ENCODE peak calls at places on chromosome 6, in ten cellular contexts. One of them, this sample, is unnamed.

GRCh38 chr6:1554881-1555569 is 54.7 kb upstream of the FOXC1 start:
- DNase-seq in A549: peak; percentile 70
- DNase-seq in left colon: peak; percentile 74
- DNase-seq in Ammon's horn: peak; percentile 71
- DNase-seq in endothelial cell: peak; percentile 77
- DNase-seq in astrocyte of the hippocampus: peak; percentile 75
- DNase-seq in small intestine: peak; percentile 60
- DNase-seq in nephron progenitor cell: no peak
- DNase-seq in hepatocyte: peak; percentile 72
- DNase-seq in anterior cingulate cortex: peak; percentile 69
- DNase-seq in this sample: peak; percentile 26

GRCh38 chr6:164331026-164331425 is 916.5 kb downstream of the QKI start:
- DNase-seq in A549: no peak
- DNase-seq in left colon: no peak
- DNase-seq in Ammon's horn: no peak
- DNase-seq in endothelial cell: no peak
- DNase-seq in astrocyte of the hippocampus: no peak
- DNase-seq in small intestine: no peak
- DNase-seq in nephron progenitor cell: no peak
- DNase-seq in hepatocyte: no peak
- DNase-seq in anterior cingulate cortex: no peak
- DNase-seq in this sample: no peak

GRCh38 chr6:72182337-72183246 is 296.2 kb downstream of the RIMS1 start:
- DNase-seq in A549: peak; percentile 10
- DNase-seq in left colon: peak; percentile 59
- DNase-seq in Ammon's horn: peak; percentile 20
- DNase-seq in endothelial cell: peak; percentile 52
- DNase-seq in astrocyte of the hippocampus: peak; percentile 66
- DNase-seq in small intestine: peak; percentile 52
- DNase-seq in nephron progenitor cell: peak; percentile 66
- DNase-seq in hepatocyte: peak; percentile 83
- DNase-seq in anterior cingulate cortex: peak; percentile 35
- DNase-seq in this sample: peak; percentile 79

GRCh38 chr6:27865952-27866369 is 46.2 kb downstream of the OR2B2 start:
- DNase-seq in A549: peak; percentile 23
- DNase-seq in left colon: peak; percentile 46
- DNase-seq in Ammon's horn: peak; percentile 3
- DNase-seq in endothelial cell: peak; percentile 16
- DNase-seq in astrocyte of the hippocampus: no peak
- DNase-seq in small intestine: no peak
- DNase-seq in nephron progenitor cell: peak; percentile 31
- DNase-seq in hepatocyte: peak; percentile 16
- DNase-seq in anterior cingulate cortex: no peak
- DNase-seq in this sample: no peak

GRCh38 chr6:3176562-3177355 is 19.4 kb upstream of the TUBB2A start:
- DNase-seq in A549: peak; percentile 75
- DNase-seq in left colon: no peak
- DNase-seq in Ammon's horn: peak; percentile 44
- DNase-seq in endothelial cell: no peak
- DNase-seq in astrocyte of the hippocampus: peak; percentile 85
- DNase-seq in small intestine: no peak
- DNase-seq in nephron progenitor cell: no peak
- DNase-seq in hepatocyte: peak; percentile 77
- DNase-seq in anterior cingulate cortex: no peak
- DNase-seq in this sample: no peak

GRCh38 chr6:147407571-147407970 is 100.9 kb upstream of the SAMD5 start:
- DNase-seq in A549: no peak
- DNase-seq in left colon: no peak
- DNase-seq in Ammon's horn: no peak
- DNase-seq in endothelial cell: no peak
- DNase-seq in astrocyte of the hippocampus: no peak
- DNase-seq in small intestine: no peak
- DNase-seq in nephron progenitor cell: no peak
- DNase-seq in hepatocyte: no peak
- DNase-seq in anterior cingulate cortex: no peak
- DNase-seq in this sample: no peak

GRCh38 chr6:145148392-145149175 is 586.7 kb downstream of the EPM2A start:
- DNase-seq in A549: peak; percentile 46
- DNase-seq in left colon: no peak
- DNase-seq in Ammon's horn: no peak
- DNase-seq in endothelial cell: no peak
- DNase-seq in astrocyte of the hippocampus: peak; percentile 76
- DNase-seq in small intestine: peak; percentile 76
- DNase-seq in nephron progenitor cell: no peak
- DNase-seq in hepatocyte: peak; percentile 70
- DNase-seq in anterior cingulate cortex: no peak
- DNase-seq in this sample: no peak

GRCh38 chr6:153013438-153013837 is 10.9 kb upstream of the MTRF1L start:
- DNase-seq in A549: no peak
- DNase-seq in left colon: no peak
- DNase-seq in Ammon's horn: no peak
- DNase-seq in endothelial cell: no peak
- DNase-seq in astrocyte of the hippocampus: peak; percentile 69
- DNase-seq in small intestine: no peak
- DNase-seq in nephron progenitor cell: no peak
- DNase-seq in hepatocyte: no peak
- DNase-seq in anterior cingulate cortex: no peak
- DNase-seq in this sample: no peak

GRCh38 chr6:111662794-111663231 is 57.1 kb upstream of the TRAF3IP2 start:
- DNase-seq in A549: no peak
- DNase-seq in left colon: no peak
- DNase-seq in Ammon's horn: peak; percentile 47
- DNase-seq in endothelial cell: no peak
- DNase-seq in astrocyte of the hippocampus: peak; percentile 39
- DNase-seq in small intestine: no peak
- DNase-seq in nephron progenitor cell: no peak
- DNase-seq in hepatocyte: no peak
- DNase-seq in anterior cingulate cortex: peak; percentile 66
- DNase-seq in this sample: no peak

GRCh38 chr6:31795616-31796298 is at the start of gene VARS1:
- DNase-seq in A549: peak; percentile 92
- DNase-seq in left colon: peak; percentile 94
- DNase-seq in Ammon's horn: peak; percentile 92
- DNase-seq in endothelial cell: peak; percentile 82
- DNase-seq in astrocyte of the hippocampus: peak; percentile 95
- DNase-seq in small intestine: peak; percentile 92
- DNase-seq in nephron progenitor cell: peak; percentile 90
- DNase-seq in hepatocyte: peak; percentile 96
- DNase-seq in anterior cingulate cortex: peak; percentile 89
- DNase-seq in this sample: peak; percentile 75

GRCh38 chr6:126033696-126034095 is 47.4 kb downstream of the TRMT11 start:
- DNase-seq in A549: peak; percentile 76
- DNase-seq in left colon: no peak
- DNase-seq in Ammon's horn: peak; percentile 71
- DNase-seq in endothelial cell: peak; percentile 10
- DNase-seq in astrocyte of the hippocampus: peak; percentile 91
- DNase-seq in small intestine: peak; percentile 52
- DNase-seq in nephron progenitor cell: peak; percentile 10
- DNase-seq in hepatocyte: peak; percentile 79
- DNase-seq in anterior cingulate cortex: peak; percentile 9
- DNase-seq in this sample: peak; percentile 55

GRCh38 chr6:108528878-108529277 is 31.8 kb upstream of the FOXO3 start:
- DNase-seq in A549: no peak
- DNase-seq in left colon: no peak
- DNase-seq in Ammon's horn: no peak
- DNase-seq in endothelial cell: no peak
- DNase-seq in astrocyte of the hippocampus: no peak
- DNase-seq in small intestine: no peak
- DNase-seq in nephron progenitor cell: no peak
- DNase-seq in hepatocyte: no peak
- DNase-seq in anterior cingulate cortex: no peak
- DNase-seq in this sample: no peak

GRCh38 chr6:9116026-9116425 is 680.7 kb upstream of the SLC35B3 start:
- DNase-seq in A549: no peak
- DNase-seq in left colon: no peak
- DNase-seq in Ammon's horn: no peak
- DNase-seq in endothelial cell: no peak
- DNase-seq in astrocyte of the hippocampus: peak; percentile 81
- DNase-seq in small intestine: no peak
- DNase-seq in nephron progenitor cell: no peak
- DNase-seq in hepatocyte: no peak
- DNase-seq in anterior cingulate cortex: no peak
- DNase-seq in this sample: no peak

GRCh38 chr6:141669141-141669540 is 463.6 kb upstream of the GJE1 start:
- DNase-seq in A549: no peak
- DNase-seq in left colon: no peak
- DNase-seq in Ammon's horn: no peak
- DNase-seq in endothelial cell: no peak
- DNase-seq in astrocyte of the hippocampus: no peak
- DNase-seq in small intestine: no peak
- DNase-seq in nephron progenitor cell: no peak
- DNase-seq in hepatocyte: no peak
- DNase-seq in anterior cingulate cortex: no peak
- DNase-seq in this sample: no peak

GRCh38 chr6:1856381-1856780 is 246.7 kb downstream of the FOXC1 start:
- DNase-seq in A549: no peak
- DNase-seq in left colon: peak; percentile 78
- DNase-seq in Ammon's horn: peak; percentile 28
- DNase-seq in endothelial cell: no peak
- DNase-seq in astrocyte of the hippocampus: peak; percentile 60
- DNase-seq in small intestine: peak; percentile 61
- DNase-seq in nephron progenitor cell: no peak
- DNase-seq in hepatocyte: peak; percentile 58
- DNase-seq in anterior cingulate cortex: no peak
- DNase-seq in this sample: peak; percentile 78

GRCh38 chr6:110298916-110299315 is 59.2 kb downstream of the METTL24 start:
- DNase-seq in A549: no peak
- DNase-seq in left colon: no peak
- DNase-seq in Ammon's horn: no peak
- DNase-seq in endothelial cell: no peak
- DNase-seq in astrocyte of the hippocampus: no peak
- DNase-seq in small intestine: peak; percentile 8
- DNase-seq in nephron progenitor cell: no peak
- DNase-seq in hepatocyte: no peak
- DNase-seq in anterior cingulate cortex: no peak
- DNase-seq in this sample: no peak

GRCh38 chr6:35457907-35458306 is 5.8 kb downstream of the FANCE start:
- DNase-seq in A549: no peak
- DNase-seq in left colon: no peak
- DNase-seq in Ammon's horn: no peak
- DNase-seq in endothelial cell: no peak
- DNase-seq in astrocyte of the hippocampus: no peak
- DNase-seq in small intestine: no peak
- DNase-seq in nephron progenitor cell: no peak
- DNase-seq in hepatocyte: no peak
- DNase-seq in anterior cingulate cortex: no peak
- DNase-seq in this sample: no peak

GRCh38 chr6:34301408-34301807 is 52.6 kb upstream of the SMIM29 start:
- DNase-seq in A549: no peak
- DNase-seq in left colon: peak; percentile 21
- DNase-seq in Ammon's horn: peak; percentile 26
- DNase-seq in endothelial cell: no peak
- DNase-seq in astrocyte of the hippocampus: peak; percentile 41
- DNase-seq in small intestine: no peak
- DNase-seq in nephron progenitor cell: no peak
- DNase-seq in hepatocyte: peak; percentile 32
- DNase-seq in anterior cingulate cortex: no peak
- DNase-seq in this sample: no peak